ENCODE peak calls at places on chromosomes 3 and 15, in eight cellular contexts. P is CD8-positive, alpha-beta T cell; T is left lung; V is psoas muscle; R is uterus; F is neural progenitor cell; C is mucosa of descending colon; K is lung. X is an unnamed sample. For H3K9me3 and H3K4me1, the result is how much of the 10 kb centered on the place peaks cover.

GRCh38 chr15:92634046-92634445 is 21.5 kb downstream of the FAM174B start:
- DNase-seq in P (no peak), T (no peak), V (no peak), R (peak), F (no peak), C (no peak), K (no peak), X (peak)

GRCh38 chr3:48765376-48765775 is 48.4 kb upstream of the IP6K2 start:
- DNase-seq in P (no peak), T (no peak), V (no peak), R (no peak), F (no peak), C (peak), K (no peak), X (no peak)

GRCh38 chr3:153138267-153139210 is 23.5 kb upstream of the RAP2B start:
- DNase-seq in P (no peak), T (no peak), V (peak), R (peak), F (no peak), C (peak), K (peak), X (peak)

GRCh38 chr3:56314842-56315241 is 153.4 kb downstream of the ERC2 start:
- DNase-seq in P (no peak), T (no peak), V (peak), R (no peak), F (peak), C (no peak), K (no peak), X (no peak)

GRCh38 chr15:50137330-50137761 is 18.3 kb upstream of the ATP8B4 start:
- DNase-seq in P (no peak), T (no peak), V (no peak), R (no peak), F (no peak), C (no peak), K (no peak), X (no peak)

GRCh38 chr15:63238181-63238580 is 39.2 kb upstream of the APH1B start:
- DNase-seq in P (no peak), T (no peak), V (no peak), R (no peak), F (no peak), C (no peak), K (no peak), X (no peak)

GRCh38 chr15:83289160-83289559 is 4.7 kb upstream of the BNC1 start:
- DNase-seq in P (no peak), T (no peak), V (no peak), R (no peak), F (no peak), C (no peak), K (no peak), X (no peak)

GRCh38 chr3:42831321-42831713 is 22.1 kb downstream of the ACKR2 start:
- DNase-seq in P (peak), T (no peak), V (peak), R (peak), F (peak), C (peak), K (peak), X (peak)

GRCh38 chr15:63939531-63940130 is 105.9 kb upstream of the HERC1 start:
- DNase-seq in P (no peak), T (no peak), V (peak), R (peak), F (no peak), C (peak), K (no peak), X (peak)

GRCh38 chr3:41708176-41708575 is 253.7 kb downstream of the ULK4 start:
- DNase-seq in P (no peak), T (no peak), V (no peak), R (no peak), F (no peak), C (no peak), K (no peak), X (no peak)

GRCh38 chr3:129051776-129052400 is 8.7 kb upstream of the GP9 start:
- DNase-seq in P (no peak), T (no peak), V (no peak), R (no peak), F (no peak), C (peak), K (no peak), X (no peak)

GRCh38 chr3:30581067-30581585 is 25.3 kb upstream of the TGFBR2 start:
- DNase-seq in P (no peak), T (no peak), V (no peak), R (no peak), F (no peak), C (no peak), K (no peak), X (no peak)

GRCh38 chr3:57545636-57546268 is 1.6 kb upstream of the DNAH12 start:
- DNase-seq in P (no peak), T (no peak), V (no peak), R (no peak), F (peak), C (no peak), K (no peak), X (peak)

GRCh38 chr15:98009967-98010366 is 49.5 kb downstream of the ARRDC4 start:
- DNase-seq in P (no peak), T (no peak), V (no peak), R (no peak), F (no peak), C (no peak), K (no peak), X (no peak)

GRCh38 chr15:33737687-33738606 is 230.3 kb upstream of the CHRM5 start:
- DNase-seq in P (peak), T (no peak), V (no peak), R (no peak), F (peak), C (peak), K (no peak), X (no peak)

GRCh38 chr15:32669870-32670623 is 28.5 kb downstream of the SCG5 start:
- DNase-seq in P (no peak), T (no peak), V (no peak), R (no peak), F (peak), C (no peak), K (no peak), X (no peak)

GRCh38 chr3:152047465-152047864 is 174.0 kb downstream of the SUCNR1 start:
- DNase-seq in P (no peak), T (no peak), V (no peak), R (no peak), F (no peak), C (no peak), K (no peak), X (no peak)

GRCh38 chr3:24451461-24452099 is 43.1 kb downstream of the THRB start:
- DNase-seq in P (no peak), T (no peak), V (no peak), R (no peak), F (no peak), C (peak), K (no peak), X (no peak)

GRCh38 chr3:50382271-50382670 is 22.9 kb upstream of the TMEM115 start:
- DNase-seq in P (no peak), T (no peak), V (no peak), R (no peak), F (no peak), C (no peak), K (no peak), X (no peak)

GRCh38 chr3:117507958-117508357 is 798.4 kb downstream of the TUSC7 start:
- DNase-seq in P (no peak), T (no peak), V (no peak), R (no peak), F (no peak), C (no peak), K (no peak), X (no peak)

GRCh38 chr15:83653639-83654378 is at the start of gene ADAMTSL3:
- DNase-seq in P (no peak), T (peak), V (peak), R (peak), F (peak), C (peak), K (peak), X (no peak)

GRCh38 chr15:80494311-80494710 is 90.1 kb downstream of the ARNT2 start:
- DNase-seq in P (no peak), T (no peak), V (no peak), R (no peak), F (no peak), C (no peak), K (no peak), X (no peak)

GRCh38 chr3:172107403-172107802 is 68.0 kb downstream of the FNDC3B start:
- DNase-seq in P (peak), T (no peak), V (no peak), R (no peak), F (no peak), C (no peak), K (no peak), X (no peak)

GRCh38 chr3:189049458-189050231 is 122.1 kb upstream of the TPRG1 start:
- DNase-seq in P (no peak), T (no peak), V (no peak), R (no peak), F (no peak), C (no peak), K (no peak), X (no peak)

GRCh38 chr3:23640472-23641146 is 165.1 kb upstream of the UBE2E1 start:
- DNase-seq in P (no peak), T (no peak), V (no peak), R (no peak), F (no peak), C (no peak), K (no peak), X (no peak)

GRCh38 chr3:101230618-101231017 is 89.8 kb downstream of the IMPG2 start:
- DNase-seq in P (no peak), T (no peak), V (no peak), R (no peak), F (no peak), C (no peak), K (no peak), X (no peak)

GRCh38 chr3:101229681-101230080 is 90.7 kb downstream of the IMPG2 start:
- DNase-seq in P (no peak), T (no peak), V (no peak), R (no peak), F (no peak), C (peak), K (no peak), X (no peak)

GRCh38 chr3:101240719-101241118 is 79.7 kb downstream of the IMPG2 start:
- DNase-seq in P (no peak), T (no peak), V (no peak), R (no peak), F (no peak), C (no peak), K (no peak), X (no peak)

DNA sequence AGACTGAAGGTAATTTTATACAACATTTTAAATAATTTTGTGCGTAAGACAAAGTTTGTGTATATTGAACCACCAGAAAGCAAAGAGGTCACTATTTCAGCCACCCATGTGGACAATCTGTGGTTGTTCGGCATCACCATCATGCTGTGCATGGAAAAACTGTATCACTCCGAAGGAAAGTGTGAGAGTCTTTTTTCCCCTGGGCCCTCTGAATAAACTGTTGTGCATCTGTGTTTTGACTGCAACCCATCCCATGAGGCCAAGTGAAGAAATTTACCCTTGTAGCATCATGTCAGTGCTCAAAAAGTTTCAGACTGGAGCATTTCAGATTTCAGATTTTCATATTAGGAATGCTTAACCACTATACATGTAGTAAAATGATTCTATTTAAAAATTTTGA is 85.3 kb downstream of the IMPG2 start:
- DNase-seq in P (no peak), T (no peak), V (no peak), R (no peak), F (no peak), C (no peak), K (no peak), X (no peak)
- TF ChIP-seq CTCF in P (no peak), T (no peak), V (no peak), R (no peak), F (no peak), C (no peak), K (no peak), X (no peak)

DNA sequence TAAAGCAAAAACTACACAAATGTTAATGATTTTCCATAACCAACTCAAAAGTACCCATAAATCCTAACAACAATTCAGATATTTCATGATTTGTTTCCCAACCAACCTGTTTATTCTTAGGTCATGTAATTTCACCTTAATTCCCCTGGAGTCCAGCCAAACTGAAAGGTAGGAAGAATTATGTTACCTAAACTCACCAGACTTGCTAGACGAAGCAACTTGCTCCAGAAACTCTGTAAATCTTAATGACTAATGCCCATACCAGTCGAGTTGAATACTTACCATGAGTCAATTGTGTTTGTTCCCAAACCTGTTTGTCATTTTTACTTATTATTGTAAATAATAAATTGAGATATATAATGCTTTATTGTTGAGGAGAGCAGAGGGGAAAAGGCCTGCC is 1030.0 kb downstream of the TBL1XR1 start:
- DNase-seq in P (no peak), T (no peak), V (no peak), R (no peak), F (no peak), C (no peak), K (no peak), X (no peak)
- H3K9me3 ChIP-seq in P (under half), T (under half), V (under half), R (under half), F (under half), C (under half), K (under half), X (under half)

GRCh38 chr15:85498471-85498870 is 118.1 kb downstream of the AKAP13 start:
- DNase-seq in P (no peak), T (no peak), V (no peak), R (no peak), F (no peak), C (no peak), K (no peak), X (no peak)
- H3K4me1 ChIP-seq in P (under half), T (under half), V (under half), R (under half), F (half or more), C (under half), K (under half), X (under half)

GRCh38 chr15:45642203-45642932 is 7.5 kb downstream of the SQOR start:
- DNase-seq in P (no peak), T (no peak), V (peak), R (no peak), F (no peak), C (no peak), K (no peak), X (no peak)
- TF ChIP-seq CTCF in P (no peak), T (no peak), V (no peak), R (no peak), F (no peak), C (no peak), K (no peak), X (no peak)

DNA sequence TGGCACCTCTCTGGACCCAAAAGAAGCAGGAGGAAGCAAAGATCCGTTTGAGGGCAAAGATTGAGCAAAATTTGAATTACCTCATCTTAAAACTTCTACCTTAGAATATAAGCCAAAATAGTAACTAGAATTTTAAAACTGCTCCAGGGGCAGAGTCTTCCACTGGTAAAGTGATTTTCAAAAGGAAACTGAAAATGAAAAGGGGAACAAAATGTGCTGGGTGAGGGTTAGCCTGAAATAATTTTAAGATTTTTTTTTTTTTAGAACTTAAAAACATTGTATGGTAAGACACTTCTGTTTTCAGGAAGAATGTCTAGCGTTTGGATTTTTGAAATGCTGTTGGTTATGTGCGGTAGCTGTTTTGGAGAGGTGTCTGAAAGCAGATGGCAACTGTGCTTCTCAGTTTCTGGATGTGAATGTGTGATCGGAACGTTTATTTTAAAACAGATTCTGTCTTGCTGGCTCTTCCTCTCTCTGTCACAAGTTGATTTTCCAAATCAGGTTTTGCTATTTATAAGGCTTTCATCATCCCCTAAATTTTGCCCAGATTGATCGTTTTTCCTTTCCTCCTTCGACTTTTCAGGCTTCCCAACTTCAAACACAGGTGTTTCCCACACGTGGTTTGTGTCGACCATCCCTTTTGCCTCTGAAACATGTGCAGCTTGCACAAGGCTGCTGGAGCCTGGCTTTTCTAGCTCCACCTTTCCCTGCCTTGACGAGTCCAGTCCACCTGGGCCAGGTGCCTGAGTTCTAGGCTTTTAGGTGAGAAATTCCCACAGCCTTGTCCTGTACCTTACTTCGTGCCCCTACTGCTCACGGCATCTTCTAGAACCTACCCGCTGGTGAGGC is 3.3 kb downstream of the LRRK1 start:
- DNase-seq in P (no peak), T (no peak), V (no peak), R (no peak), F (no peak), C (no peak), K (no peak), X (no peak)
- H3K9me3 ChIP-seq in P (under half), T (under half), V (under half), R (under half), F (under half), C (under half), K (under half), X (under half)

DNA sequence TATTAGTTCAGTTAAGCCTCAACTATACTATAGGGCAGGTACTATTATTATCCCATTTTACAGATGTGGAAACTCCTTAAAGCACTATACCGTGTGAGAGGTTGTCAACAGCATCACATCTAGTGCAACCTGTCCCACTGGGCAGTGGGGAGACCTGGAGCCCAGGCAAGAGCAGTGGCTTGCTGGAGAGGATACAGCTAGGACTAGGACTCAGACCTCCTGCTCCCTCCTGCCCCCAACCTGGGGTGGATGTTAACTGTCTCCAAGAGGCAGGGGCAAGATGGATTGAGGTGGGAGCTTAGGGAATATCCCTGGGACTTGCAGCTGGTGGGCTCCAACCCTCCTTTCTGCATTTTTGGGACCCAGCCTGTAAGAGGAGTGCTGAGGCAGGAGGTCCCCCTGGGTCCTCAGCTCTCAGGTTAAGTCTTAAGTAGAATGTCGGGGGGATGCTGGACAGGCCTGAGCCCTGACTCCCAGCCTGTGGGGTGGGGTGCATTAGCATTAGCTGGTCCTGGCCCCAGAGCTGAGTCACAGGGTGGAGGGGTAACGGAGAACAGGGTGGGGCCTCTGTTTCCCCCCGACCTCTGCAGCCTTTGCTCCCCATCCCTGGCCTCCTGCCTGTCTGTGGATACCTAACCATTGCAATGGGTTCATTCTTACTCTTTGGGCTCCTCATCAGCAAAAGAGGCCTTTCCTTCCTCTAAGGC is 6.6 kb downstream of the SNX33 start:
- DNase-seq in P (no peak), T (no peak), V (no peak), R (no peak), F (no peak), C (no peak), K (no peak), X (no peak)
- H3K4me1 ChIP-seq in P (under half), T (half or more), V (under half), R (half or more), F (under half), C (under half), K (under half), X (half or more)

GRCh38 chr15:78438595-78439285 is 724 bp downstream of the IREB2 start:
- DNase-seq in P (peak), T (no peak), V (no peak), R (no peak), F (peak), C (peak), K (no peak), X (peak)
- TF ChIP-seq CTCF in P (no peak), T (no peak), V (no peak), R (no peak), F (peak), C (no peak), K (no peak), X (no peak)